ENCODE peak calls at places on chromosome 20, in nine cellular contexts. P is K562; O is CD8-positive, alpha-beta memory T cell; Y is IMR-90; J is small intestine; K is effector memory CD4-positive, alpha-beta T cell; W is SK-N-SH; D is cardiac muscle cell; A is mucosa of descending colon. B is an unnamed sample.

GRCh38 chr20:57473246-57474042 is 51.5 kb downstream of the CTCFL start:
- DNase-seq in P (no peak), O (no peak), Y (no peak), J (no peak), K (no peak), W (no peak), D (no peak), A (no peak), B (no peak)

GRCh38 chr20:45066372-45066771 is 34.6 kb downstream of the KCNS1 start:
- DNase-seq in P (no peak), O (no peak), Y (peak; percentile 55), J (no peak), K (no peak), W (no peak), D (no peak), A (no peak), B (no peak)

GRCh38 chr20:3222635-3223600 is 13.6 kb downstream of the ITPA start:
- DNase-seq in P (no peak), O (no peak), Y (no peak), J (no peak), K (no peak), W (no peak), D (no peak), A (no peak), B (no peak)

GRCh38 chr20:23622839-23623343 is 14.9 kb downstream of the CST3 start:
- DNase-seq in P (peak; percentile 38), O (no peak), Y (peak; percentile 77), J (peak; percentile 80), K (no peak), W (no peak), D (no peak), A (peak; percentile 62), B (peak; percentile 89)

GRCh38 chr20:58640446-58640845 is 10.6 kb upstream of the STX16 start:
- DNase-seq in P (peak; percentile 38), O (peak; percentile 4), Y (peak; percentile 71), J (no peak), K (no peak), W (no peak), D (no peak), A (no peak), B (peak; percentile 79)

GRCh38 chr20:6590891-6591679 is 176.4 kb upstream of the BMP2 start:
- DNase-seq in P (no peak), O (no peak), Y (peak; percentile 77), J (no peak), K (no peak), W (no peak), D (no peak), A (peak; percentile 30), B (peak; percentile 65)

GRCh38 chr20:59149678-59150504 is 13.7 kb upstream of the ZNF831 start:
- DNase-seq in P (no peak), O (peak; percentile 91), Y (no peak), J (peak; percentile 53), K (peak; percentile 72), W (no peak), D (no peak), A (no peak), B (no peak)

GRCh38 chr20:56896447-56896846 is 267.3 kb downstream of the TFAP2C start:
- DNase-seq in P (no peak), O (no peak), Y (no peak), J (no peak), K (no peak), W (no peak), D (no peak), A (no peak), B (no peak)

GRCh38 chr20:25310921-25311728 is 63.2 kb downstream of the PYGB start:
- DNase-seq in P (no peak), O (no peak), Y (peak; percentile 95), J (no peak), K (no peak), W (no peak), D (peak; percentile 40), A (peak; percentile 27), B (peak; percentile 69)

GRCh38 chr20:54040528-54040927 is 29.9 kb downstream of the BCAS1 start:
- DNase-seq in P (no peak), O (no peak), Y (no peak), J (no peak), K (no peak), W (no peak), D (no peak), A (no peak), B (no peak)

GRCh38 chr20:24469116-24470030 is at the start of gene SYNDIG1:
- DNase-seq in P (no peak), O (no peak), Y (no peak), J (no peak), K (no peak), W (peak; percentile 39), D (peak; percentile 66), A (peak; percentile 34), B (no peak)

GRCh38 chr20:33693741-33694645 is 7.8 kb upstream of the E2F1 start:
- DNase-seq in P (no peak), O (no peak), Y (no peak), J (no peak), K (no peak), W (peak; percentile 46), D (no peak), A (no peak), B (no peak)

GRCh38 chr20:10769700-10770099 is 95.9 kb upstream of the JAG1 start:
- DNase-seq in P (no peak), O (no peak), Y (peak; percentile 39), J (no peak), K (no peak), W (no peak), D (no peak), A (no peak), B (peak; percentile 56)

GRCh38 chr20:34065260-34065659 is 46.8 kb downstream of the EIF2S2 start:
- DNase-seq in P (no peak), O (no peak), Y (peak; percentile 88), J (no peak), K (no peak), W (no peak), D (no peak), A (no peak), B (no peak)

GRCh38 chr20:11511816-11512215 is 405.9 kb upstream of the BTBD3 start:
- DNase-seq in P (no peak), O (no peak), Y (no peak), J (peak; percentile 45), K (no peak), W (no peak), D (peak; percentile 1), A (no peak), B (no peak)

GRCh38 chr20:32285621-32286334 is 8.3 kb downstream of the KIF3B start:
- DNase-seq in P (peak; percentile 73), O (peak; percentile 61), Y (peak; percentile 10), J (peak; percentile 89), K (peak; percentile 12), W (no peak), D (peak; percentile 10), A (no peak), B (peak; percentile 24)
- H3K4me3 ChIP-seq in P (no peak overlapping the region), O (no peak overlapping the region), Y (no peak overlapping the region), J (no peak overlapping the region), K (peak overlapping the region; percentile 17), W (no peak overlapping the region), D (no peak overlapping the region), A (no peak overlapping the region), B (no peak overlapping the region)

GRCh38 chr20:47269309-47270165 is 87.0 kb downstream of the ZMYND8 start:
- DNase-seq in P (no peak), O (no peak), Y (no peak), J (no peak), K (no peak), W (peak; percentile 41), D (no peak), A (no peak), B (no peak)
- H3K36me3 ChIP-seq in P (peaks cover 92% of the 10 kb centered on the region), O (peaks cover 14% of the 10 kb centered on the region), Y (peaks cover 16% of the 10 kb centered on the region), J (peaks cover 13% of the 10 kb centered on the region), K (peaks cover 11% of the 10 kb centered on the region), W (peaks cover 4% of the 10 kb centered on the region), D (peaks cover 5% of the 10 kb centered on the region), A (no peaks in the 10 kb centered on the region), B (peaks cover 35% of the 10 kb centered on the region)

GRCh38 chr20:64056889-64057627 is 5.9 kb upstream of the TCEA2 start:
- DNase-seq in P (no peak), O (no peak), Y (no peak), J (no peak), K (no peak), W (no peak), D (no peak), A (no peak), B (no peak)

GRCh38 chr20:64055396-64055892 is 6.0 kb upstream of the SOX18 start:
- DNase-seq in P (no peak), O (no peak), Y (no peak), J (no peak), K (no peak), W (no peak), D (no peak), A (no peak), B (no peak)

GRCh38 chr20:64056639-64056888 is 6.4 kb upstream of the TCEA2 start:
- DNase-seq in P (no peak), O (no peak), Y (no peak), J (no peak), K (no peak), W (no peak), D (no peak), A (no peak), B (no peak)

GRCh38 chr20:64057628-64058498 is 5.1 kb upstream of the TCEA2 start:
- DNase-seq in P (peak; percentile 89), O (peak; percentile 84), Y (peak; percentile 40), J (peak; percentile 58), K (peak; percentile 44), W (peak; percentile 95), D (peak; percentile 82), A (peak; percentile 81), B (peak; percentile 40)

DNA sequence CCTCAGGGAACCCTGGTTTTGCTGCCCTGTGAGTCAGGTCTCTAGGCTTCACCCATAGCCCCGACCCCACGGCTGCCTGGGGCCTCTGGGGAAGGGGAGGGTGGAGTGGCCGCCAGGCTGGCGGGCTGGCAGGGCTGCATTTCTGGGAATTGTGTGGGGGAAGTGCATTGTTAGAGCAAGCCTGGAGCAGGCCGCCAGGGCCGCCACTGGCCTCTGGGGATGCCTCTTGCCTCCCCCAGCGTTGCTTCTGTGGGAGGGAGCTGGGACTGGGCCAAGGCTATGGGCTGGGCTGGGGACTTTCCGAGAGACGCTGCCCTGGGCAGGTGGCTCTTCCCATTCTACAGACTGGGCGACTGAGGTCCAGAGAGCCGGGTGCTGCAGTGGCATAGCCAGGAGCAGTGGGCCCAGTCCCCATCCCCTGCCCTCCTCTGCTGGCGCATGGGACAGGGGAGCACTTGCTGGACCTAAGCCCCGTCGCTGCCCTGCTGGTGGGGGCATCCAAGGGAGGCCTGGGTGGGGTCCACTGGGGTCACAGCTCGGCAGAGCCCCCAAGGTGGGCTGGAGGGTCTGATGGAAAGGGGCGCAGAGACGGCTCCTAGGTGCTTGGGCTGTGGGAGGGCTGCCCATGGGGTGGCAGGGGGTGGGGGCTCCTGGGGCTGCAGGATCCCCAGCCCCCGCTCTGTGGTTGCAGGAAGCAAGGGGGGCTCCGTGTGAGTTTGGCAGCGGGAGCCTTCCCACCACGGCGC is 6.6 kb upstream of the SOX18 start:
- DNase-seq in P (no peak), O (no peak), Y (peak; percentile 19), J (no peak), K (no peak), W (peak; percentile 57), D (no peak), A (no peak), B (peak; percentile 17)
- H3K4me3 ChIP-seq in P (no peak overlapping the region), O (no peak overlapping the region), Y (no peak overlapping the region), J (no peak overlapping the region), K (no peak overlapping the region), W (no peak overlapping the region), D (no peak overlapping the region), A (no peak overlapping the region), B (no peak overlapping the region)

DNA sequence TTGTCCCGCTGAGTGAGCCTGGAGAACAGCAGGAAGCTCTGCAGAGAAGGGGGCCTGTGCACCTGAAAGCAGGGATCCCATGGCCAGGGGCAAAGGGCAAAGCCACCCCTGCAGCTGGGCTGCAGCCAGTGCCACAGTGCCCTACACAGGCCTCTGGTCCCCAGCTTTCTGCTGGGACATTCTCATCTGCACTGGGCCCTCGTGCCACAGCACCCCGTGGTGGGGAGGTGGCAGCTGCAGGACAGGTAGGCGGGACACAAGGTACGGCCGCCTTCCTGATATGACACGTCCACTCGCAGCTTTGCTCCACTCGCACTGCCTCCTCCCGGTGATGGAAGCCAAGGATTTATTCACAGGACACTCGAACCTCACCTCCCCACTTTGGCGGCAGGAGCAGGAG is 27.2 kb downstream of the INSM1 start:
- DNase-seq in P (no peak), O (no peak), Y (no peak), J (no peak), K (no peak), W (no peak), D (no peak), A (no peak), B (no peak)
- H3K36me3 ChIP-seq in P (no peaks in the 10 kb centered on the region), O (no peaks in the 10 kb centered on the region), Y (no peaks in the 10 kb centered on the region), J (peaks cover 6% of the 10 kb centered on the region), K (peaks cover 3% of the 10 kb centered on the region), W (no peaks in the 10 kb centered on the region), D (no peaks in the 10 kb centered on the region), A (no peaks in the 10 kb centered on the region), B (no peaks in the 10 kb centered on the region)